ENCODE peak calls at places on chromosomes 4 and X, in seven cellular contexts. P is stimulated activated CD4-positive, alpha-beta T cell treated with anti-CD3 and anti-CD28 coated beads, TNF-alpha, amount 100 ng/mL, for 48 hours; X is ascending aorta; F is substantia nigra; L is WTC11; J is activated CD4-positive, CD25-positive, alpha-beta regulatory T cell; A is SK-N-SH. T is an unnamed sample.

GRCh38 chr4:125486354-125486753 is 171.6 kb downstream of the FAT4 start:
- DNase-seq in L (no peak), F (no peak), P (no peak), A (no peak), X (no peak), J (no peak), T (no peak)

GRCh38 chr4:1048781-1049590 is 37.6 kb downstream of the FGFRL1 start:
- DNase-seq in J (no peak), A (peak; percentile 24), L (no peak), X (no peak), P (no peak), F (no peak), T (no peak)

GRCh38 chrX:108511721-108512120 is 72.1 kb downstream of the COL4A5 start:
- DNase-seq in J (no peak), P (no peak), F (no peak), X (no peak), A (no peak), L (no peak), T (no peak)

GRCh38 chr4:25158817-25159216 is 1.4 kb downstream of the SEPSECS start:
- DNase-seq in X (no peak), J (no peak), L (no peak), F (no peak), A (no peak), P (no peak), T (no peak)

GRCh38 chr4:147981305-147981704 is 249.4 kb downstream of the ARHGAP10 start:
- DNase-seq in X (no peak), J (no peak), F (no peak), P (no peak), L (no peak), A (no peak), T (no peak)

GRCh38 chr4:113707013-113707412 is 54.5 kb downstream of the CAMK2D start:
- DNase-seq in X (no peak), A (no peak), L (no peak), P (no peak), J (no peak), F (no peak), T (no peak)

GRCh38 chrX:49754238-49754857 is 58.6 kb upstream of the PAGE1 start:
- DNase-seq in F (no peak), J (peak; percentile 9), A (peak; percentile 43), X (no peak), L (peak; percentile 54), P (peak; percentile 9), T (no peak)

GRCh38 chr4:149754526-149754925 is 61.1 kb downstream of the IQCM start:
- DNase-seq in X (no peak), F (no peak), J (no peak), P (no peak), L (no peak), A (no peak), T (no peak)

GRCh38 chrX:47854474-47854873 is 17.8 kb downstream of the ZNF81 start:
- DNase-seq in F (no peak), P (no peak), J (no peak), X (no peak), A (peak; percentile 14), L (peak; percentile 29), T (no peak)

GRCh38 chrX:103442536-103442901 is 66.2 kb downstream of the BEX3 start:
- DNase-seq in L (no peak), X (no peak), J (no peak), A (no peak), P (no peak), F (no peak), T (no peak)

GRCh38 chr4:148926861-148927260 is 484.6 kb upstream of the NR3C2 start:
- DNase-seq in F (no peak), L (no peak), X (no peak), P (no peak), A (no peak), J (no peak), T (no peak)

GRCh38 chr4:140654516-140654855 is 85.7 kb upstream of the UCP1 start:
- DNase-seq in P (no peak), X (no peak), J (no peak), F (no peak), A (no peak), L (no peak), T (no peak)

GRCh38 chr4:145819246-145820181 is 119.1 kb downstream of the ZNF827 start:
- DNase-seq in J (no peak), X (no peak), P (no peak), A (no peak), F (no peak), L (no peak), T (no peak)

GRCh38 chrX:55056820-55057690 is 17.8 kb upstream of the PAGE2B start:
- DNase-seq in F (no peak), L (no peak), P (no peak), X (no peak), J (no peak), A (no peak), T (no peak)

GRCh38 chr4:20528508-20528907 is 171.8 kb upstream of the PACRGL start:
- DNase-seq in F (no peak), X (no peak), L (no peak), P (no peak), J (no peak), A (no peak), T (no peak)

GRCh38 chr4:77854431-77855111 is 8.1 kb upstream of the MRPL1 start:
- DNase-seq in X (no peak), F (no peak), L (no peak), J (no peak), P (no peak), A (no peak), T (no peak)

GRCh38 chr4:150567070-150567469 is 14.9 kb upstream of the MAB21L2 start:
- DNase-seq in P (no peak), L (no peak), A (no peak), F (no peak), J (no peak), X (no peak), T (no peak)

GRCh38 chrX:39721570-39722279 is 376.0 kb downstream of the BCOR start:
- DNase-seq in A (no peak), J (no peak), F (no peak), X (no peak), P (no peak), L (no peak), T (no peak)

GRCh38 chr4:14827111-14827510 is 175.2 kb upstream of the CPEB2 start:
- DNase-seq in X (no peak), F (no peak), A (peak; percentile 5), P (no peak), J (no peak), L (no peak), T (no peak)

GRCh38 chr4:53852343-53852742 is 212.1 kb downstream of the CHIC2 start:
- DNase-seq in P (no peak), F (no peak), L (no peak), A (no peak), J (no peak), X (no peak), T (no peak)

GRCh38 chr4:156346959-156347385 is 393.3 kb upstream of the CTSO start:
- DNase-seq in P (no peak), A (no peak), X (no peak), F (no peak), J (no peak), L (no peak), T (no peak)